ENCODE peak calls at places on chromosomes 11 and 22, in seven cellular contexts. B, U, R, Q, Z, T and Y are unnamed samples.

GRCh38 chr11:112564228-112564955 is 303.7 kb upstream of the PLET1 start:
- DNase-seq in Z (no peak), U (no peak), Q (no peak), R (peak; percentile 39), B (peak; percentile 48), T (peak; percentile 53), Y (no peak)

GRCh38 chr22:42077486-42078125 is 1.9 kb upstream of the SMDT1 start:
- DNase-seq in T (no peak), Z (no peak), B (no peak), Q (no peak), R (no peak), U (no peak), Y (no peak)

GRCh38 chr11:113675003-113675471 is 31.1 kb downstream of the TMPRSS5 start:
- DNase-seq in R (peak; percentile 74), Q (peak; percentile 89), T (peak; percentile 32), B (peak; percentile 98), Z (no peak), U (no peak), Y (peak; percentile 6)

GRCh38 chr11:69491071-69492031 is 9.9 kb downstream of the LINC01488 start:
- DNase-seq in T (no peak), Q (no peak), B (no peak), Z (no peak), U (no peak), R (no peak), Y (no peak)

GRCh38 chr22:28498044-28498443 is 181.6 kb downstream of the TTC28 start:
- DNase-seq in B (no peak), R (no peak), U (no peak), Q (no peak), Z (no peak), T (no peak), Y (no peak)

GRCh38 chr11:76796511-76797203 is 13.5 kb downstream of the TSKU start:
- DNase-seq in U (no peak), B (no peak), R (no peak), Z (no peak), Q (no peak), T (no peak), Y (no peak)

GRCh38 chr11:75499423-75500305 is 26.1 kb downstream of the GDPD5 start:
- DNase-seq in Q (peak; percentile 81), R (peak; percentile 44), B (peak; percentile 90), U (no peak), T (peak; percentile 86), Z (no peak), Y (no peak)

GRCh38 chr11:104256525-104256924 is 92.6 kb upstream of the PDGFD start:
- DNase-seq in R (no peak), T (no peak), Q (peak; percentile 4), U (no peak), Z (no peak), B (peak; percentile 3), Y (no peak)

GRCh38 chr11:10305964-10306918 is 1.4 kb downstream of the ADM start:
- DNase-seq in R (no peak), U (no peak), Z (no peak), B (no peak), T (no peak), Q (no peak), Y (peak; percentile 13)

GRCh38 chr22:35835998-35836691 is 118.5 kb downstream of the APOL5 start:
- DNase-seq in T (peak; percentile 52), B (peak; percentile 93), Z (peak; percentile 46), Q (peak; percentile 86), U (no peak), R (peak; percentile 91), Y (no peak)

GRCh38 chr11:119686483-119686882 is 42.5 kb downstream of the NECTIN1 start:
- DNase-seq in Z (no peak), T (no peak), U (no peak), Q (no peak), R (no peak), B (no peak), Y (no peak)

GRCh38 chr11:99257131-99257530 is 236.4 kb downstream of the CNTN5 start:
- DNase-seq in R (peak; percentile 3), Z (no peak), U (no peak), B (peak; percentile 1), T (no peak), Q (peak; percentile 14), Y (no peak)

GRCh38 chr11:7348432-7349298 is 97.0 kb downstream of the SYT9 start:
- DNase-seq in U (no peak), B (no peak), Q (no peak), T (no peak), Z (no peak), R (peak; percentile 66), Y (no peak)

GRCh38 chr22:50522806-50523438 is 2.5 kb downstream of the SCO2 start:
- DNase-seq in Q (no peak), R (no peak), B (no peak), U (no peak), T (no peak), Z (no peak), Y (no peak)

GRCh38 chr11:59551651-59552521 is 40.5 kb downstream of the OR4D9 start:
- DNase-seq in U (no peak), B (peak; percentile 70), R (no peak), Z (peak; percentile 27), Q (peak; percentile 72), T (no peak), Y (no peak)

GRCh38 chr22:21041937-21042336 is 3.8 kb upstream of the LRRC74B start:
- DNase-seq in Z (no peak), T (no peak), Q (no peak), R (no peak), B (peak; percentile 63), U (no peak), Y (no peak)

GRCh38 chr11:120413480-120413879 is 77.3 kb downstream of the ARHGEF12 start:
- DNase-seq in B (peak; percentile 26), Q (peak; percentile 52), U (no peak), T (peak; percentile 45), R (no peak), Z (no peak), Y (no peak)

GRCh38 chr11:60978546-60979380 is 7.3 kb downstream of the CD6 start:
- DNase-seq in R (no peak), Q (no peak), B (no peak), Z (peak; percentile 70), U (peak; percentile 34), T (no peak), Y (peak; percentile 73)

GRCh38 chr11:60972182-60973030 is 926 bp downstream of the CD6 start:
- DNase-seq in R (no peak), B (no peak), U (no peak), T (no peak), Q (no peak), Z (no peak), Y (no peak)

GRCh38 chr11:63537293-63538101 is 889 bp downstream of the PLAAT4 start:
- DNase-seq in Q (peak; percentile 85), B (no peak), U (no peak), Z (peak; percentile 73), T (no peak), R (no peak), Y (no peak)

GRCh38 chr11:45390407-45390806 is 104.3 kb upstream of the SYT13 start:
- DNase-seq in B (peak; percentile 64), R (no peak), Q (no peak), T (no peak), Z (no peak), U (no peak), Y (no peak)

GRCh38 chr11:123251656-123252344 is 56.8 kb upstream of the CLMP start:
- DNase-seq in T (no peak), U (no peak), R (no peak), Q (no peak), Z (no peak), B (no peak), Y (no peak)

GRCh38 chr11:116901211-116901610 is 63.8 kb upstream of the APOA1 start:
- DNase-seq in Z (no peak), B (no peak), Q (no peak), U (no peak), R (no peak), T (no peak), Y (no peak)

GRCh38 chr11:78228467-78228866 is 39.7 kb downstream of the USP35 start:
- DNase-seq in Z (peak; percentile 17), T (peak; percentile 15), U (no peak), R (peak; percentile 74), Q (peak; percentile 64), B (peak; percentile 51), Y (no peak)

GRCh38 chr11:104728927-104729326 is 169.3 kb downstream of the CASP12 start:
- DNase-seq in Z (no peak), U (no peak), Q (no peak), R (no peak), T (no peak), B (no peak), Y (no peak)

GRCh38 chr11:126405906-126406305 is 50.4 kb downstream of the ST3GAL4 start:
- DNase-seq in B (no peak), R (no peak), U (no peak), Z (no peak), Q (no peak), T (no peak), Y (no peak)

GRCh38 chr22:25833091-25833490 is 91.1 kb downstream of the MYO18B start:
- DNase-seq in T (no peak), U (no peak), Z (no peak), B (no peak), R (no peak), Q (no peak), Y (no peak)

GRCh38 chr11:45534132-45534531 is 131.3 kb downstream of the CHST1 start:
- DNase-seq in R (no peak), U (no peak), Q (no peak), T (no peak), B (no peak), Z (no peak), Y (no peak)

GRCh38 chr11:124867700-124868099 is 2.5 kb downstream of the ROBO3 start:
- DNase-seq in R (peak; percentile 47), Z (no peak), Q (peak; percentile 24), T (no peak), U (no peak), B (no peak), Y (no peak)

GRCh38 chr11:73376803-73377629 is 817 bp downstream of the RELT start:
- DNase-seq in U (peak; percentile 53), R (peak; percentile 85), T (no peak), Q (peak; percentile 64), Z (no peak), B (peak; percentile 76), Y (peak; percentile 88)

GRCh38 chr22:30246962-30247376 is 410 bp upstream of the LIF start:
- DNase-seq in Q (no peak), R (peak; percentile 57), Z (no peak), U (no peak), T (no peak), B (no peak), Y (no peak)

GRCh38 chr22:29044657-29045176 is 16.9 kb downstream of the C22orf31 start:
- DNase-seq in B (peak; percentile 81), T (no peak), Q (peak; percentile 93), R (no peak), U (no peak), Z (no peak), Y (no peak)

GRCh38 chr22:19885841-19886592 is 31.3 kb upstream of the GNB1L start:
- DNase-seq in Q (no peak), U (no peak), B (no peak), T (no peak), R (no peak), Z (no peak), Y (no peak)